ENCODE peak calls at places on chromosome 15, in four cellular contexts. N, G, Z and Q are unnamed samples.
A peak's percentile ranks its signal among the peaks of the same experiment; 100 is the strongest.

GRCh38 chr15:42101861-42102260 is 7.5 kb upstream of the PLA2G4D start:
- DNase-seq in N (no peak), G (no peak), Z (no peak), Q (no peak)

GRCh38 chr15:71397377-71397776 is 282.1 kb downstream of the THSD4 start:
- DNase-seq in N (no peak), G (no peak), Z (no peak), Q (no peak)

GRCh38 chr15:57947781-57948180 is 117.7 kb downstream of the ALDH1A2 start:
- DNase-seq in N (no peak), G (no peak), Z (peak; percentile 32), Q (no peak)

GRCh38 chr15:77251662-77252061 is 168.2 kb downstream of the PEAK1 start:
- DNase-seq in N (no peak), G (no peak), Z (peak; percentile 2), Q (no peak)

GRCh38 chr15:37709669-37710068 is 224.8 kb upstream of the TMCO5A start:
- DNase-seq in N (no peak), G (no peak), Z (no peak), Q (no peak)

GRCh38 chr15:29045717-29046116 is 159.9 kb downstream of the APBA2 start:
- DNase-seq in N (no peak), G (no peak), Z (no peak), Q (no peak)

GRCh38 chr15:90212221-90213079 is 11.3 kb downstream of the SEMA4B start:
- DNase-seq in N (peak; percentile 82), G (no peak), Z (no peak), Q (no peak)

GRCh38 chr15:63892794-63893441 is 59.2 kb upstream of the HERC1 start:
- DNase-seq in N (no peak), G (no peak), Z (no peak), Q (no peak)

GRCh38 chr15:47432831-47433230 is 284.5 kb upstream of the SEMA6D start:
- DNase-seq in N (no peak), G (peak; percentile 15), Z (no peak), Q (no peak)

GRCh38 chr15:38695249-38696119 is 130.9 kb upstream of the RASGRP1 start:
- DNase-seq in N (no peak), G (no peak), Z (peak; percentile 45), Q (no peak)

GRCh38 chr15:99423186-99424130 is 142.3 kb upstream of the MEF2A start:
- DNase-seq in N (no peak), G (no peak), Z (no peak), Q (peak; percentile 2)

GRCh38 chr15:72168833-72169232 is 28.8 kb downstream of the GRAMD2A start:
- DNase-seq in N (no peak), G (no peak), Z (no peak), Q (no peak)

GRCh38 chr15:93143186-93143585 is 54.2 kb upstream of the RGMA start:
- DNase-seq in N (no peak), G (no peak), Z (no peak), Q (no peak)

GRCh38 chr15:32855942-32856341 is 138.1 kb downstream of the GREM1 start:
- DNase-seq in N (peak; percentile 24), G (peak; percentile 97), Z (no peak), Q (no peak)

GRCh38 chr15:100191161-100191560 is 150.6 kb downstream of the ADAMTS17 start:
- DNase-seq in N (no peak), G (no peak), Z (no peak), Q (no peak)

GRCh38 chr15:36970522-36970921 is 129.8 kb downstream of the MEIS2 start:
- DNase-seq in N (no peak), G (no peak), Z (no peak), Q (no peak)

GRCh38 chr15:90002428-90002844 is 1.3 kb downstream of the ZNF710 start:
- DNase-seq in N (peak; percentile 49), G (no peak), Z (peak; percentile 84), Q (peak; percentile 43)

GRCh38 chr15:77909131-77909940 is 168.2 kb downstream of the TBC1D2B start:
- DNase-seq in N (no peak), G (no peak), Z (no peak), Q (no peak)

GRCh38 chr15:38174691-38175090 is 77.9 kb upstream of the SPRED1 start:
- DNase-seq in N (no peak), G (no peak), Z (no peak), Q (no peak)

GRCh38 chr15:91100561-91101355 is 701 bp downstream of the SV2B start:
- DNase-seq in N (no peak), G (no peak), Z (peak; percentile 37), Q (no peak)

GRCh38 chr15:52082197-52083036 is 30.2 kb downstream of the BCL2L10 start:
- DNase-seq in N (no peak), G (no peak), Z (no peak), Q (no peak)

GRCh38 chr15:56215769-56216168 is 27.9 kb downstream of the RFX7 start:
- DNase-seq in N (no peak), G (no peak), Z (no peak), Q (no peak)

GRCh38 chr15:99345832-99346462 is 94.7 kb downstream of the LRRC28 start:
- DNase-seq in N (no peak), G (no peak), Z (no peak), Q (no peak)

GRCh38 chr15:54307926-54308325 is 329.7 kb downstream of the UNC13C start:
- DNase-seq in N (no peak), G (no peak), Z (no peak), Q (no peak)

GRCh38 chr15:38685686-38686339 is 121.2 kb upstream of the RASGRP1 start:
- DNase-seq in N (no peak), G (no peak), Z (no peak), Q (no peak)

GRCh38 chr15:92869263-92869940 is 30.7 kb upstream of the CHD2 start:
- DNase-seq in N (no peak), G (peak; percentile 42), Z (no peak), Q (no peak)

GRCh38 chr15:97745481-97746071 is 214.9 kb upstream of the ARRDC4 start:
- DNase-seq in N (peak; percentile 80), G (no peak), Z (peak; percentile 37), Q (peak; percentile 51)

GRCh38 chr15:71448688-71449114 is 333.4 kb downstream of the THSD4 start:
- DNase-seq in N (peak; percentile 72), G (no peak), Z (peak; percentile 47), Q (peak; percentile 45)

GRCh38 chr15:79858469-79858868 is 38.3 kb downstream of the MTHFS start:
- DNase-seq in N (no peak), G (no peak), Z (no peak), Q (no peak)
- TF ChIP-seq CTCF in N (no peak), G (peak; percentile 10), Z (peak; percentile 51), Q (no peak)

DNA sequence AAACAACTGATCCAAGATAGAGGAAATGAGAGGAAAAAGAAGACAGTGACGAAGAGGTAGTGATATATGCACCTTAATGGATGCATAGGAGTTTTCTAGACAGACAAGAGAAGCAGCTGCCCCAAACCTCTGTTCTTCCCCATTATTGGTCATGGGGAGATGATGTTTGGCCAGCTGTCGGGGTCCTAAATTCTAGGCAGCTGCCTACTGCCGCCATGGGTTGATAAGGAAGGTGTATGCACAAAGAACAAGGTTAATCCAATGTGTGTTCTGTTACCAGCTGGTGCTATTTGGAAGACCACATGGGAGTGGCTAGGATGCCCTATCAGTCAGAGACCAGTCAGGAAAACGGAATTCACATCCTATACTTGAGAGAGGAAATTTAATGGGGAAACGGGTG is 47.4 kb downstream of the NTRK3 start:
- DNase-seq in N (no peak), G (no peak), Z (no peak), Q (no peak)
- TF ChIP-seq CTCF in N (no peak), G (no peak), Z (no peak), Q (no peak)

GRCh38 chr15:79213650-79214049 is 68.9 kb upstream of the ANKRD34C start:
- DNase-seq in N (no peak), G (no peak), Z (no peak), Q (no peak)

GRCh38 chr15:79221696-79222095 is 60.8 kb upstream of the ANKRD34C start:
- DNase-seq in N (peak; percentile 40), G (no peak), Z (no peak), Q (no peak)

GRCh38 chr15:79219393-79220056 is 63.0 kb upstream of the ANKRD34C start:
- DNase-seq in N (no peak), G (no peak), Z (no peak), Q (no peak)

DNA sequence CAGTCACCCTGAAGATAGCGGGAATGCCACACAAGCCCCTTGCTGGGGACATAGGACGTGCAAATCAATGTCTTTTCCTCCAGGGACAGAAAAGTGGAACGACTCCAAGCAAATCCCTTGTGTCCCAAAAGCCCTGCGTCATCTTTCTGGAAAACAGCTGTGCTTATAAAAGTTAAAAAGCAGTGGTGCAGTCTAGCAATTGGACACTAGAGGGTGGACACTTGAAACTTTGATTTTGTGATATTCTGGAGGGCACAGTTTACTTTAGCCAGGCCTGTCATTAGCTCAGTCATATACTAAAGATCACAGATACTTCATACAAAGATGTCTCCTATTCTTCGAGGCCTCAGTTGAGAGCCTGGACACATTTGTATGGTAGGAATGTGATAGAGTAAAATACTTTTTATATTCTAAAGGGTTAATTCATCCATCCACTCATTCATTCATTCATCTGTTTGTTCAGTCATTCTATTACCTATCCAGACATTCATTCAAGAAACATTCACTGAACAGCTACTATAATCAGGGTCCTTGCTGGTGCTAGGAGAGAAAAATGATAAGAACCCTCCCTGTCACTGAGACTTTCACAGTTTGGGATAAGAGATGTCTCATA is 63.8 kb upstream of the ANKRD34C start:
- DNase-seq in N (no peak), G (no peak), Z (peak; percentile 38), Q (no peak)
- TF ChIP-seq CTCF in N (peak; percentile 60), G (peak; percentile 37), Z (peak; percentile 49), Q (peak; percentile 82)

DNA sequence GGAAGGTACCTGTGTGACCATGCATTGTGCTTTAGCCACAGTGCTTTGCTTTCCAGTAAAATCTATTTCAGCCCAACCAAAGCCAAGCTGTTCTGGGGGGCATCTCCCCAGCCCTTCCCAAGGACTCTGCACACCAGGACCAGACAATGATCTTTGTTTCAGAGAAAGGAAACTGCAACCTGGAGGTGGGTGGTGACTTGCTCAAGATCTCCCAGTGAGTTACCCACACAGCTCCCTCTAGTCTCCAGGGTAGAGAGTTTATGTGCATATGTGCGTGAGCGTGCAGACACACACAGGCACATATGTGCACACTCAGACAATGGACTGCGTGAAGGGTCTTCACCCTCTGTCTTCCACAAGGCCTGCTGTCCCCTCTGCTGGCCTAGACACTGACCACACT is 162.4 kb upstream of the TLE3 start:
- DNase-seq in N (no peak), G (no peak), Z (no peak), Q (no peak)
- TF ChIP-seq CTCF in N (peak; percentile 8), G (no peak), Z (no peak), Q (no peak)

GRCh38 chr15:74977599-74977998 is 17.8 kb upstream of the SCAMP5 start:
- DNase-seq in N (no peak), G (no peak), Z (no peak), Q (no peak)

GRCh38 chr15:74978077-74978476 is 17.3 kb upstream of the SCAMP5 start:
- DNase-seq in N (no peak), G (no peak), Z (no peak), Q (no peak)

GRCh38 chr15:74978503-74978902 is 16.9 kb upstream of the SCAMP5 start:
- DNase-seq in N (no peak), G (no peak), Z (no peak), Q (no peak)

GRCh38 chr15:74976159-74976558 is 19.2 kb upstream of the SCAMP5 start:
- DNase-seq in N (no peak), G (no peak), Z (no peak), Q (no peak)
- TF ChIP-seq CTCF in N (no peak), G (no peak), Z (peak; percentile 13), Q (no peak)